ENCODE peak calls at places on chromosomes 2 and 18, in seven cellular contexts. P, R, V, D, B, X and U are unnamed samples.

GRCh38 chr2:98514879-98515570 is 70.4 kb downstream of the INPP4A start:
- DNase-seq in X (peak; percentile 19), D (no peak), B (peak; percentile 64), R (no peak), V (no peak), P (peak; percentile 54), U (no peak)

GRCh38 chr2:190215620-190216019 is 104.0 kb downstream of the HIBCH start:
- DNase-seq in B (no peak), P (no peak), R (no peak), V (no peak), X (no peak), D (no peak), U (no peak)

GRCh38 chr2:112138143-112139032 is at the start of gene FBLN7:
- DNase-seq in D (no peak), B (peak; percentile 11), P (peak; percentile 11), X (peak; percentile 15), R (no peak), V (peak; percentile 37), U (peak; percentile 29)

GRCh38 chr2:16813593-16813992 is 148.0 kb upstream of the CYRIA start:
- DNase-seq in P (no peak), R (no peak), X (no peak), B (no peak), D (no peak), V (no peak), U (no peak)

GRCh38 chr2:105373344-105373781 is 25.5 kb downstream of the FHL2 start:
- DNase-seq in R (no peak), X (no peak), B (peak; percentile 61), D (peak; percentile 69), P (peak; percentile 68), V (no peak), U (no peak)

GRCh38 chr2:38032946-38033345 is 43.0 kb downstream of the CYP1B1 start:
- DNase-seq in R (no peak), X (no peak), V (no peak), B (no peak), P (no peak), D (no peak), U (no peak)

GRCh38 chr18:12423820-12424219 is 16.1 kb downstream of the PRELID3A start:
- DNase-seq in R (no peak), P (no peak), V (no peak), B (no peak), X (no peak), D (no peak), U (no peak)

GRCh38 chr18:78773303-78773755 is 206.3 kb upstream of the SALL3 start:
- DNase-seq in R (no peak), X (no peak), B (no peak), D (no peak), V (no peak), P (no peak), U (no peak)

GRCh38 chr2:11398710-11399109 is 54.3 kb upstream of the ROCK2 start:
- DNase-seq in B (no peak), R (no peak), X (no peak), P (no peak), D (peak; percentile 64), V (no peak), U (no peak)

GRCh38 chr2:217907266-217907665 is 95.5 kb downstream of the TNS1 start:
- DNase-seq in P (no peak), V (no peak), R (no peak), B (no peak), X (no peak), D (no peak), U (no peak)

GRCh38 chr2:167732251-167732788 is 515.1 kb downstream of the STK39 start:
- DNase-seq in D (no peak), B (no peak), P (no peak), X (no peak), R (no peak), V (no peak), U (no peak)

GRCh38 chr2:152241956-152242355 is 66.4 kb upstream of the STAM2 start:
- DNase-seq in X (no peak), B (no peak), D (no peak), P (peak; percentile 2), R (no peak), V (no peak), U (no peak)

GRCh38 chr18:49062832-49063226 is 112.1 kb upstream of the SMAD7 start:
- DNase-seq in B (no peak), D (no peak), P (no peak), R (no peak), V (no peak), X (no peak), U (no peak)

GRCh38 chr2:43224131-43224570 is 2.3 kb downstream of the ZFP36L2 start:
- DNase-seq in D (peak; percentile 73), P (peak; percentile 69), R (peak; percentile 78), B (peak; percentile 82), X (peak; percentile 65), V (peak; percentile 66), U (peak; percentile 49)

GRCh38 chr2:181770145-181770544 is 89.8 kb upstream of the NEUROD1 start:
- DNase-seq in B (no peak), R (no peak), V (no peak), X (no peak), D (no peak), P (peak; percentile 47), U (no peak)

GRCh38 chr2:58571181-58571852 is 330.2 kb upstream of the FANCL start:
- DNase-seq in B (peak; percentile 92), R (no peak), D (no peak), V (peak; percentile 38), P (peak; percentile 71), X (peak; percentile 56), U (peak; percentile 20)
- TF ChIP-seq CTCF in B (peak; percentile 88), R (peak; percentile 24), D (peak; percentile 56), V (peak; percentile 56), P (peak; percentile 86), X (peak; percentile 56), U (peak; percentile 72)

GRCh38 chr2:215808996-215809395 is 204.4 kb downstream of the MREG start:
- DNase-seq in V (no peak), B (no peak), P (no peak), X (no peak), R (no peak), D (no peak), U (no peak)
- TF ChIP-seq CTCF in V (no peak), B (peak; percentile 60), P (peak; percentile 47), X (no peak), R (no peak), D (peak; percentile 8), U (peak; percentile 49)

GRCh38 chr2:172861163-172861562 is 125.5 kb downstream of the RAPGEF4 start:
- DNase-seq in V (no peak), B (no peak), D (no peak), R (no peak), P (no peak), X (no peak), U (no peak)

GRCh38 chr2:172859821-172860707 is 124.4 kb downstream of the RAPGEF4 start:
- DNase-seq in X (no peak), D (no peak), B (peak; percentile 26), P (peak; percentile 12), V (no peak), R (no peak), U (no peak)

GRCh38 chr2:172863341-172863740 is 127.7 kb downstream of the RAPGEF4 start:
- DNase-seq in V (no peak), X (no peak), D (no peak), R (no peak), P (no peak), B (no peak), U (no peak)

GRCh38 chr2:172862077-172862476 is 126.4 kb downstream of the RAPGEF4 start:
- DNase-seq in X (no peak), V (no peak), B (no peak), D (no peak), P (no peak), R (no peak), U (no peak)

DNA sequence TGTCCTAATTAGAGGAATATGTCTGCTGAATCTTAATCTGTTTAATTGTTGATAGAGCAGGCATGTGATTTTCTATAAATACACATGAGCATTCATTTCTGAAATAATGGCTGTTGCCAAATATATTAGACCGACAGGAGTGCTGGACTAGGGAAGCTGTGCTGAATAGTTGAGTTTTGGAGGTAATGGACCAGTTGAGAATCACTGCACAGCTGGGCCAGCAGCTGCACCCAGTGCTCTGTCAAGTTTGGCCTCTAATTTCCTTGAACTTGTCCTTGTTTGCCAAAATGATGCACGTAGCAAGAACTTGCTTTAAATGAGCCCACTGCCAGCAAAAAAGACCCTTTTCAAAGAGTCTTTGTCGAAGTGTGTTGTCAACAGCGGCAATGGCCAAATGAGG is 126.0 kb downstream of the RAPGEF4 start:
- DNase-seq in R (no peak), V (no peak), B (no peak), X (no peak), D (no peak), P (no peak), U (no peak)
- TF ChIP-seq CTCF in R (no peak), V (no peak), B (no peak), X (no peak), D (peak; percentile 11), P (no peak), U (no peak)

DNA sequence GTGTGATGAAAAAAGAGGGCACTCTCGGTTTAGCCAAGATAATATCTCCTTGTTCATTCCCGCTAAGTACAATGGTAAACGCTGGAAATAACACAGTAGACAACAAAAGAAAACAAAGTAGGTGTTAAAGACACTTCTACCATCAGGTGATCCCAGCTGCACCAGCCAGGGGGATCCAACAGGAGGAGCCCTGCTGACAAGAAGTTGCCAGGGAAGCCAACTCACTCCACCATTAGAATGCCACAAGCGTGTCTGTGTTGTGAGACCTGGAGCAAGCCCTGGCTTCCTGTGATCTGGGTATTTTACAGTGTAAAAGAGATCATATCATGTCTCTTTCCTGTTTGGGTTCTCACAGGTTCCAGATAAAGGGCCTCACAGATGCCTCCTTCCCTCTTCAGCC is 117.0 kb downstream of the GRB14 start:
- DNase-seq in B (peak; percentile 19), D (no peak), V (no peak), X (no peak), P (no peak), R (no peak), U (no peak)
- TF ChIP-seq CTCF in B (peak; percentile 53), D (peak; percentile 34), V (no peak), X (no peak), P (no peak), R (no peak), U (peak; percentile 34)